ENCODE peak calls at places on chromosomes 4 and X, in six cellular contexts. A is tibial nerve, N is ovary, M is A549, W is HepG2, L is K562. P is an unnamed sample. For H3K4me1, the result is how much of the 10 kb centered on the place peaks cover.

GRCh38 chrX:30793767-30794103 is 95.3 kb downstream of the TAB3 start:
- DNase-seq in A (no peak), N (no peak), M (no peak), L (no peak), W (no peak), P (no peak)

GRCh38 chrX:102835504-102836146 is 101.4 kb upstream of the RAB40AL start:
- DNase-seq in L (peak), N (no peak), A (no peak), W (peak), M (no peak), P (no peak)

GRCh38 chr4:64781737-64782326 is 372.6 kb upstream of the TECRL start:
- DNase-seq in M (no peak), W (peak), N (no peak), L (peak), A (no peak), P (no peak)

GRCh38 chr4:13599159-13599558 is 28.4 kb downstream of the BOD1L1 start:
- DNase-seq in A (no peak), L (no peak), W (no peak), M (no peak), N (no peak), P (no peak)

GRCh38 chr4:72375050-72375736 is 193.8 kb downstream of the ADAMTS3 start:
- DNase-seq in W (no peak), M (no peak), N (no peak), A (no peak), L (no peak), P (no peak)

GRCh38 chrX:54482839-54483593 is 13.0 kb downstream of the FGD1 start:
- DNase-seq in W (no peak), L (no peak), M (no peak), N (no peak), A (no peak), P (peak)

GRCh38 chr4:160351018-160351417 is 1248.1 kb downstream of the RAPGEF2 start:
- DNase-seq in W (no peak), N (no peak), L (no peak), M (no peak), A (no peak), P (no peak)

GRCh38 chr4:139243448-139244365 is 36.3 kb downstream of the MGARP start:
- DNase-seq in L (no peak), W (peak), N (peak), M (no peak), A (no peak), P (no peak)

GRCh38 chrX:72026341-72027023 is 105.2 kb downstream of the RTL5 start:
- DNase-seq in M (no peak), L (no peak), A (no peak), N (no peak), W (no peak), P (no peak)

GRCh38 chrX:153966841-153967535 is 4.6 kb downstream of the HCFC1 start:
- DNase-seq in A (no peak), N (no peak), W (no peak), M (no peak), L (no peak), P (no peak)

GRCh38 chr4:144985014-144985413 is 113.0 kb downstream of the ANAPC10 start:
- DNase-seq in W (no peak), L (no peak), M (no peak), N (no peak), A (no peak), P (no peak)

GRCh38 chrX:110853610-110854009 is 58.0 kb upstream of the CHRDL1 start:
- DNase-seq in N (no peak), M (peak), A (peak), W (no peak), L (no peak), P (no peak)

GRCh38 chrX:123157586-123157985 is 26.5 kb upstream of the GRIA3 start:
- DNase-seq in W (no peak), A (no peak), M (no peak), L (no peak), N (no peak), P (no peak)

GRCh38 chr4:7783560-7783959 is 156.1 kb downstream of the AFAP1 start:
- DNase-seq in L (no peak), W (no peak), N (no peak), A (no peak), M (no peak), P (peak)

GRCh38 chrX:72305286-72306084 is at the start of gene CITED1:
- DNase-seq in M (peak), A (no peak), N (no peak), L (peak), W (no peak), P (no peak)

GRCh38 chr4:152572417-152573086 is 36.7 kb upstream of the FBXW7 start:
- DNase-seq in L (no peak), W (no peak), N (no peak), M (no peak), A (no peak), P (no peak)

GRCh38 chr4:16759781-16760459 is 138.5 kb downstream of the LDB2 start:
- DNase-seq in A (no peak), L (no peak), N (no peak), M (no peak), W (no peak), P (no peak)

GRCh38 chrX:136781180-136781797 is 557 bp upstream of the ARHGEF6 start:
- DNase-seq in M (no peak), L (no peak), A (no peak), N (no peak), W (no peak), P (no peak)

GRCh38 chrX:26511621-26512363 is 295.8 kb downstream of the MAGEB5 start:
- DNase-seq in A (no peak), N (no peak), L (no peak), W (no peak), M (no peak), P (no peak)

GRCh38 chrX:7132335-7133035 is 15.0 kb upstream of the STS start:
- DNase-seq in L (peak), W (peak), A (no peak), N (no peak), M (peak), P (peak)

GRCh38 chr4:13910556-13910955 is 283.0 kb upstream of the BOD1L1 start:
- DNase-seq in N (no peak), L (no peak), M (no peak), A (no peak), W (no peak), P (no peak)

GRCh38 chr4:188399834-188400233 is 260.6 kb downstream of the TRIML1 start:
- DNase-seq in W (no peak), A (no peak), L (no peak), M (no peak), N (no peak), P (no peak)

GRCh38 chrX:150362599-150363481 is at the start of gene MAMLD1:
- DNase-seq in A (peak), M (peak), L (peak), N (peak), W (no peak), P (peak)

GRCh38 chrX:115892787-115893671 is 277.5 kb upstream of the AGTR2 start:
- DNase-seq in M (no peak), W (peak), A (no peak), L (peak), N (peak), P (peak)

GRCh38 chr4:10024303-10024702 is 3.0 kb upstream of the SLC2A9 start:
- DNase-seq in A (no peak), N (no peak), L (no peak), M (no peak), W (no peak), P (no peak)

GRCh38 chrX:13330446-13330845 is 10.6 kb upstream of the ATXN3L start:
- DNase-seq in W (no peak), L (no peak), M (no peak), A (no peak), N (no peak), P (no peak)

GRCh38 chr4:163167333-163167626 is 590 bp upstream of the NAF1 start:
- DNase-seq in A (no peak), N (no peak), W (no peak), M (no peak), L (no peak), P (no peak)

GRCh38 chr4:51843309-51844156 is 580 bp downstream of the DCUN1D4 start:
- DNase-seq in N (peak), L (peak), M (peak), W (peak), A (peak), P (peak)

GRCh38 chr4:75432683-75433082 is 81.5 kb downstream of the RCHY1 start:
- DNase-seq in M (peak), W (peak), A (no peak), N (no peak), L (peak), P (no peak)

GRCh38 chrX:68415289-68415688 is 18.0 kb downstream of the OPHN1 start:
- DNase-seq in A (peak), M (no peak), L (no peak), N (no peak), W (no peak), P (no peak)

GRCh38 chr4:158801677-158802076 is 32.9 kb downstream of the FNIP2 start:
- DNase-seq in N (no peak), W (no peak), A (no peak), M (no peak), L (no peak), P (no peak)
- H3K4me1 ChIP-seq in N (under half), W (half or more), A (under half), M (under half), L (under half), P (under half)

GRCh38 chrX:9606971-9607370 is 142.1 kb downstream of the TBL1X start:
- DNase-seq in L (no peak), W (no peak), A (no peak), N (no peak), M (no peak), P (no peak)
- TF ChIP-seq EP300 in L (no peak), W (no peak), A (no peak), N (no peak), M (no peak), P (no peak)

GRCh38 chr4:108529102-108529501 is 91.3 kb upstream of the RPL34 start:
- DNase-seq in W (no peak), N (no peak), A (no peak), M (no peak), L (no peak), P (no peak)

GRCh38 chr4:108532187-108532586 is 88.2 kb upstream of the RPL34 start:
- DNase-seq in L (no peak), M (no peak), W (no peak), N (no peak), A (no peak), P (peak)

GRCh38 chr4:108529984-108530901 is 90.1 kb upstream of the RPL34 start:
- DNase-seq in M (no peak), A (no peak), N (no peak), L (no peak), W (no peak), P (no peak)

GRCh38 chr4:108533245-108533844 is 87.0 kb upstream of the RPL34 start:
- DNase-seq in L (no peak), N (no peak), M (no peak), W (no peak), A (no peak), P (no peak)

DNA sequence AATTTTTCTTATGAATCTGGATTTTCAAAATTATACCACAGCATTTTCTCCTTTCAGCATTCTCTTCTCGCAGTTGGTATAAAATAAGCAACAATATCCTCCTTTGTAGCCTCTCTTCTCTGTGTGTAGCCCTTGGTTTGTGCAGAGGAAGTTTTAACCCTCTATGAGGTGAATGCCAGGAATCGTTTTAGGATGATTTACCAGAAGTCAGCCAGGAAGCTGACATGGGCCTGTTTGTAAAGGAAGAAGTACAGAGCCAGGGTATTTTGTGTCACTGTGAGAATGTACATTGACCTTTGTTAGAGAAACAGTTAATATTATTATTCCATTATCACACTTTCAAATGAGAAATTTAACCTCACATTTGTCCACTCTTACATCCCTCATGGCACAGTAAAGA is 88.9 kb upstream of the RPL34 start:
- DNase-seq in W (no peak), N (no peak), A (no peak), L (no peak), M (no peak), P (no peak)
- H3K4me1 ChIP-seq in W (under half), N (under half), A (under half), L (under half), M (under half), P (under half)

GRCh38 chr4:66193487-66193886 is 523.2 kb upstream of the EPHA5 start:
- DNase-seq in W (no peak), A (no peak), M (no peak), L (no peak), N (no peak), P (no peak)
- TF ChIP-seq EP300 in W (no peak), A (no peak), M (no peak), L (no peak), N (no peak), P (no peak)

GRCh38 chr4:82889287-82889686 is 1.7 kb downstream of the SEC31A start:
- DNase-seq in N (no peak), L (no peak), W (peak), A (no peak), M (no peak), P (no peak)

GRCh38 chr4:82892467-82892802 is 1.5 kb upstream of the SEC31A start:
- DNase-seq in L (no peak), M (no peak), A (no peak), W (no peak), N (no peak), P (no peak)

GRCh38 chr4:82890913-82891727 is at the start of gene SEC31A:
- DNase-seq in A (peak), W (peak), L (peak), N (peak), M (peak), P (peak)

GRCh38 chr4:82891728-82892466 is 944 bp upstream of the SEC31A start:
- DNase-seq in M (no peak), L (no peak), A (no peak), N (no peak), W (no peak), P (no peak)

DNA sequence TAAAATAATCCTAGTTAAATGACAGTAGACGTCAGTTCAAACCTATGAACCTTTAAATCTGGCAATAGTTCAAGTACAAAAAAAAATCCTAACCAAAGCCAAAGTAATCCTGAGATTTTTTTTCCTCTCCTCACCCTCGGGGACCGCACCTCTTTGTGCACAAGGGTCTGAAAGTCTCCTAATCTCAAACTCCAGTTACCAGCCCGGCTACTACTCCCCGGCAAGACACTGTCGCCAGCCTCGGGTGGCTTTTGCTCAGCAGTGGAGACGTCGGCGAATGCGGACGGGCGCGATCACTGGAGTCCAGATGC is 396 bp downstream of the SEC31A start:
- DNase-seq in A (no peak), M (peak), W (no peak), L (no peak), N (no peak), P (no peak)
- H3K4me1 ChIP-seq in A (under half), M (under half), W (under half), L (under half), N (under half), P (under half)

GRCh38 chr4:74230902-74231499 is 73.1 kb downstream of the MTHFD2L start:
- DNase-seq in M (peak), W (no peak), A (no peak), N (no peak), L (no peak), P (peak)
- TF ChIP-seq EP300 in M (peak), W (no peak), A (no peak), N (no peak), L (no peak), P (no peak)

GRCh38 chrX:129779747-129780146 is at the start of gene SASH3:
- DNase-seq in L (no peak), M (no peak), N (no peak), A (peak), W (no peak), P (peak)
- H3K4me1 ChIP-seq in L (under half), M (under half), N (under half), A (under half), W (under half), P (under half)

GRCh38 chrX:106171293-106171692 is 3.2 kb downstream of the PWWP3B start:
- DNase-seq in A (no peak), W (no peak), M (no peak), L (no peak), N (no peak), P (no peak)
- TF ChIP-seq EP300 in A (no peak), W (no peak), M (no peak), L (no peak), N (no peak), P (no peak)

DNA sequence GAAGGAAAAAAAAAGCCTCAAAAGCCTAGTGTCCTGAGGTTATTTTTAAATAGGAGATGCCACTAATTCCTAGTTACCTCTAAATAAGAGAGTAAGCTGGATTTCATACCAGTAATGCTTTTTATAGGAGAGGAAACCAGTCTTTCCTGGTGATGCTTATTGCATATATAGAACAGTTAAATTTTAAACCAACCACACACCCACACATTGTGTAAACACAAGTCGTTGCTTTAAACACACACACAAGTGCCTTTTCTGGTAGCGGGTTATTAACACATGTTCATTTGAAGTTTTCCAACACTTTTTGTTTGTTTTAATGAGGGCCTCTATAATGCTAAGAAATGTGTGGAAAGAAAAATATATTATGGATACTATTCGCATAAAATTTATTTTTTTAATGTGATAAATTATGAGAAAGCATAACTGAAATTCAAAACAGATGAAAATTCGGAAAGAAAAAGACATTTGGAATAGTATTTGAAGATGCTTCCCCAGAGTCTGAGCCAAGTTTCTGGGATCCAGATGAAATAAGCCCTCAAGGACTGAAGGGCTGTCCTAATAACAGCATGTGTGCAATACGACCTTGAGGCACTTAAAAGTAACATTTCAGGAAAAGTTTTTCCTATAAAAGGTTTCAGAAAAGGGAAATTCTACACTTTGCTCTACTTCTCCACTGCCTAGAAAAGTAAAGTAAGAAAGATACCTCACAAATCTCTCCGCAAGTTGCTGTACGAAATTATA is 2.0 kb downstream of the ANTXR2 start:
- DNase-seq in L (no peak), A (no peak), W (peak), M (no peak), N (no peak), P (no peak)
- H3K4me1 ChIP-seq in L (under half), A (under half), W (under half), M (under half), N (under half), P (half or more)

P was measured in transverse colon.